ENCODE peak calls at places on chromosomes 2 and 18, in ten cellular contexts. One of them, this sample, is unnamed.

GRCh38 chr2:46032996-46033395 is 264.2 kb upstream of the EPAS1 start:
- DNase-seq in epithelial cell of esophagus: peak
- DNase-seq in iris pigment epithelial cell: no peak
- DNase-seq in anterior cingulate cortex: no peak
- DNase-seq in NCI-H1105 treated with DMSO at 0.1 percent for 48 hours: no peak
- DNase-seq in SW480: no peak
- DNase-seq in globus pallidus: no peak
- DNase-seq in fibroblast of villous mesenchyme: no peak
- DNase-seq in A549: peak
- DNase-seq in nucleus accumbens: no peak
- DNase-seq in this sample: no peak

GRCh38 chr2:110852541-110853263 is 120.3 kb downstream of the ACOXL start:
- DNase-seq in epithelial cell of esophagus: no peak
- DNase-seq in iris pigment epithelial cell: no peak
- DNase-seq in anterior cingulate cortex: no peak
- DNase-seq in NCI-H1105 treated with DMSO at 0.1 percent for 48 hours: no peak
- DNase-seq in SW480: no peak
- DNase-seq in globus pallidus: no peak
- DNase-seq in fibroblast of villous mesenchyme: no peak
- DNase-seq in A549: no peak
- DNase-seq in nucleus accumbens: no peak
- DNase-seq in this sample: no peak

GRCh38 chr2:26584191-26584590 is 57.0 kb downstream of the CIB4 start:
- DNase-seq in epithelial cell of esophagus: no peak
- DNase-seq in iris pigment epithelial cell: no peak
- DNase-seq in anterior cingulate cortex: no peak
- DNase-seq in NCI-H1105 treated with DMSO at 0.1 percent for 48 hours: no peak
- DNase-seq in SW480: no peak
- DNase-seq in globus pallidus: no peak
- DNase-seq in fibroblast of villous mesenchyme: no peak
- DNase-seq in A549: no peak
- DNase-seq in nucleus accumbens: no peak
- DNase-seq in this sample: no peak

GRCh38 chr2:117470311-117471095 is 344.0 kb upstream of the DDX18 start:
- DNase-seq in epithelial cell of esophagus: peak
- DNase-seq in iris pigment epithelial cell: no peak
- DNase-seq in anterior cingulate cortex: no peak
- DNase-seq in NCI-H1105 treated with DMSO at 0.1 percent for 48 hours: peak
- DNase-seq in SW480: peak
- DNase-seq in globus pallidus: peak
- DNase-seq in fibroblast of villous mesenchyme: no peak
- DNase-seq in A549: no peak
- DNase-seq in nucleus accumbens: peak
- DNase-seq in this sample: peak

GRCh38 chr2:179020156-179020750 is 29.7 kb downstream of the CCDC141 start:
- DNase-seq in epithelial cell of esophagus: peak
- DNase-seq in iris pigment epithelial cell: peak
- DNase-seq in anterior cingulate cortex: no peak
- DNase-seq in NCI-H1105 treated with DMSO at 0.1 percent for 48 hours: peak
- DNase-seq in SW480: peak
- DNase-seq in globus pallidus: no peak
- DNase-seq in fibroblast of villous mesenchyme: no peak
- DNase-seq in A549: no peak
- DNase-seq in nucleus accumbens: no peak
- DNase-seq in this sample: peak

GRCh38 chr18:12769644-12770440 is 67.0 kb downstream of the PSMG2 start:
- DNase-seq in epithelial cell of esophagus: no peak
- DNase-seq in iris pigment epithelial cell: peak
- DNase-seq in anterior cingulate cortex: no peak
- DNase-seq in NCI-H1105 treated with DMSO at 0.1 percent for 48 hours: no peak
- DNase-seq in SW480: no peak
- DNase-seq in globus pallidus: no peak
- DNase-seq in fibroblast of villous mesenchyme: peak
- DNase-seq in A549: no peak
- DNase-seq in nucleus accumbens: no peak
- DNase-seq in this sample: no peak

GRCh38 chr18:58054041-58054733 is 10.2 kb downstream of the NEDD4L start:
- DNase-seq in epithelial cell of esophagus: peak
- DNase-seq in iris pigment epithelial cell: peak
- DNase-seq in anterior cingulate cortex: no peak
- DNase-seq in NCI-H1105 treated with DMSO at 0.1 percent for 48 hours: no peak
- DNase-seq in SW480: peak
- DNase-seq in globus pallidus: no peak
- DNase-seq in fibroblast of villous mesenchyme: peak
- DNase-seq in A549: no peak
- DNase-seq in nucleus accumbens: no peak
- DNase-seq in this sample: peak

GRCh38 chr2:166197446-166197845 is 69.6 kb upstream of the SCN1A start:
- DNase-seq in epithelial cell of esophagus: peak
- DNase-seq in iris pigment epithelial cell: peak
- DNase-seq in anterior cingulate cortex: no peak
- DNase-seq in NCI-H1105 treated with DMSO at 0.1 percent for 48 hours: no peak
- DNase-seq in SW480: no peak
- DNase-seq in globus pallidus: no peak
- DNase-seq in fibroblast of villous mesenchyme: peak
- DNase-seq in A549: no peak
- DNase-seq in nucleus accumbens: no peak
- DNase-seq in this sample: no peak

GRCh38 chr2:84486436-84487115 is 27.5 kb upstream of the SUCLG1 start:
- DNase-seq in epithelial cell of esophagus: no peak
- DNase-seq in iris pigment epithelial cell: peak
- DNase-seq in anterior cingulate cortex: no peak
- DNase-seq in NCI-H1105 treated with DMSO at 0.1 percent for 48 hours: peak
- DNase-seq in SW480: peak
- DNase-seq in globus pallidus: no peak
- DNase-seq in fibroblast of villous mesenchyme: peak
- DNase-seq in A549: no peak
- DNase-seq in nucleus accumbens: no peak
- DNase-seq in this sample: peak

GRCh38 chr2:47257837-47258436 is 102.8 kb upstream of the STPG4 start:
- DNase-seq in epithelial cell of esophagus: no peak
- DNase-seq in iris pigment epithelial cell: no peak
- DNase-seq in anterior cingulate cortex: no peak
- DNase-seq in NCI-H1105 treated with DMSO at 0.1 percent for 48 hours: no peak
- DNase-seq in SW480: no peak
- DNase-seq in globus pallidus: no peak
- DNase-seq in fibroblast of villous mesenchyme: no peak
- DNase-seq in A549: no peak
- DNase-seq in nucleus accumbens: no peak
- DNase-seq in this sample: no peak

GRCh38 chr2:55802067-55802466 is 108.4 kb upstream of the PNPT1 start:
- DNase-seq in epithelial cell of esophagus: no peak
- DNase-seq in iris pigment epithelial cell: no peak
- DNase-seq in anterior cingulate cortex: no peak
- DNase-seq in NCI-H1105 treated with DMSO at 0.1 percent for 48 hours: no peak
- DNase-seq in SW480: no peak
- DNase-seq in globus pallidus: no peak
- DNase-seq in fibroblast of villous mesenchyme: no peak
- DNase-seq in A549: no peak
- DNase-seq in nucleus accumbens: no peak
- DNase-seq in this sample: no peak

GRCh38 chr18:44744206-44745180 is 63.8 kb downstream of the SETBP1 start:
- DNase-seq in epithelial cell of esophagus: no peak
- DNase-seq in iris pigment epithelial cell: no peak
- DNase-seq in anterior cingulate cortex: no peak
- DNase-seq in NCI-H1105 treated with DMSO at 0.1 percent for 48 hours: no peak
- DNase-seq in SW480: no peak
- DNase-seq in globus pallidus: peak
- DNase-seq in fibroblast of villous mesenchyme: no peak
- DNase-seq in A549: no peak
- DNase-seq in nucleus accumbens: peak
- DNase-seq in this sample: no peak

This sample was measured in LoVo.